ENCODE peak calls at places on chromosomes 12 and 14, in six cellular contexts. P is stimulated activated CD4-positive, alpha-beta T cell treated with anti-CD3 and anti-CD28 coated beads, Interleukin-4, amount 100 ng/mL, for 1 hour; E is HEK293T; Q is T-helper 22 cell; U is effector memory CD8-positive, alpha-beta T cell; F is lower leg skin. W is an unnamed sample.
A peak's percentile ranks its signal among the peaks of the same experiment; 100 is the strongest.

GRCh38 chr14:100683578-100683977 is 43.1 kb upstream of the DLK1 start:
- DNase-seq in P (no peak), E (no peak), Q (no peak), U (no peak), F (no peak), W (no peak)

GRCh38 chr14:44981198-44981597 is 19.2 kb downstream of the TOGARAM1 start:
- DNase-seq in P (no peak), E (no peak), Q (no peak), U (no peak), F (no peak), W (no peak)

GRCh38 chr14:72291908-72292688 is 359.9 kb downstream of the RGS6 start:
- DNase-seq in P (no peak), E (peak; percentile 42), Q (no peak), U (no peak), F (no peak), W (peak; percentile 11)

GRCh38 chr12:132305991-132306884 is 23.2 kb downstream of the GALNT9 start:
- DNase-seq in P (no peak), E (no peak), Q (no peak), U (no peak), F (no peak), W (peak; percentile 20)

GRCh38 chr12:47881826-47882427 is 22.9 kb downstream of the VDR start:
- DNase-seq in P (no peak), E (no peak), Q (no peak), U (no peak), F (no peak), W (no peak)

GRCh38 chr14:92565718-92566115 is 52.1 kb downstream of the RIN3 start:
- DNase-seq in P (no peak), E (no peak), Q (no peak), U (no peak), F (no peak), W (no peak)

GRCh38 chr12:19547258-19547657 is 108.0 kb downstream of the AEBP2 start:
- DNase-seq in P (no peak), E (no peak), Q (no peak), U (no peak), F (no peak), W (no peak)

GRCh38 chr12:76762556-76762955 is 1.4 kb upstream of the ZDHHC17 start:
- DNase-seq in P (no peak), E (peak; percentile 10), Q (no peak), U (no peak), F (no peak), W (no peak)

GRCh38 chr12:990649-991349 is at the start of gene ERC1:
- DNase-seq in P (peak; percentile 86), E (peak; percentile 91), Q (peak; percentile 74), U (peak; percentile 82), F (peak; percentile 96), W (peak; percentile 79)

GRCh38 chr14:42732005-42732404 is 1125.3 kb downstream of the LRFN5 start:
- DNase-seq in P (no peak), E (no peak), Q (no peak), U (no peak), F (no peak), W (no peak)

GRCh38 chr12:106978035-106978800 is 8.7 kb downstream of the MTERF2 start:
- DNase-seq in P (no peak), E (no peak), Q (no peak), U (no peak), F (no peak), W (peak; percentile 45)

GRCh38 chr12:103811791-103812190 is 29.2 kb downstream of the NT5DC3 start:
- DNase-seq in P (no peak), E (no peak), Q (no peak), U (no peak), F (no peak), W (no peak)

GRCh38 chr14:106210650-106211049 is 684.3 kb downstream of the TMEM121 start:
- DNase-seq in P (peak; percentile 23), E (no peak), Q (no peak), U (no peak), F (no peak), W (no peak)